ENCODE peak calls at places on chromosomes 3 and 15, in eight cellular contexts. T is neural progenitor cell, W is right atrium auricular region, X is lung, O is fibroblast of the aortic adventitia, L is HepG2, V is lower lobe of right lung, J is Peyer's patch. S is an unnamed sample.

GRCh38 chr3:53500165-53500777 is 5.9 kb downstream of the CACNA1D start:
- DNase-seq in W (no peak), O (no peak), X (no peak), T (no peak), L (no peak), J (no peak), V (no peak), S (no peak)

GRCh38 chr3:155435821-155436220 is 142.3 kb upstream of the STRIT1 start:
- DNase-seq in J (no peak), T (no peak), W (no peak), V (no peak), O (no peak), X (no peak), L (no peak), S (no peak)

GRCh38 chr3:175702956-175703355 is 843.8 kb downstream of the NAALADL2 start:
- DNase-seq in W (no peak), T (no peak), X (no peak), O (no peak), L (no peak), V (no peak), J (no peak), S (no peak)

GRCh38 chr3:194045289-194045688 is 90.7 kb upstream of the HES1 start:
- DNase-seq in W (no peak), X (no peak), V (no peak), J (no peak), O (no peak), T (no peak), L (no peak), S (no peak)

GRCh38 chr3:50650018-50650417 is 24.7 kb upstream of the DOCK3 start:
- DNase-seq in L (no peak), X (no peak), T (no peak), W (no peak), J (no peak), O (no peak), V (no peak), S (no peak)

GRCh38 chr15:62272290-62272689 is 107.2 kb upstream of the C2CD4B start:
- DNase-seq in O (no peak), L (no peak), V (no peak), T (no peak), J (no peak), W (no peak), X (no peak), S (no peak)

GRCh38 chr15:80403712-80404056 is 498 bp upstream of the ARNT2 start:
- DNase-seq in V (peak), W (no peak), X (no peak), T (peak), L (no peak), J (no peak), O (no peak), S (no peak)

GRCh38 chr3:49133226-49133951 is 539 bp upstream of the LAMB2 start:
- DNase-seq in O (peak), L (peak), T (peak), V (peak), J (peak), W (peak), X (peak), S (peak)

GRCh38 chr3:152470893-152471292 is 202.2 kb downstream of the MBNL1 start:
- DNase-seq in T (no peak), J (no peak), V (no peak), W (no peak), O (no peak), L (no peak), X (no peak), S (no peak)

GRCh38 chr3:133956982-133957381 is 61.3 kb upstream of the RAB6B start:
- DNase-seq in L (no peak), X (no peak), W (no peak), J (no peak), T (no peak), V (peak), O (no peak), S (no peak)

GRCh38 chr15:64521201-64521600 is 60.8 kb downstream of the ZNF609 start:
- DNase-seq in W (no peak), J (no peak), X (no peak), L (no peak), T (no peak), V (no peak), O (peak), S (no peak)

GRCh38 chr15:85639752-85640381 is 154.9 kb downstream of the KLHL25 start:
- DNase-seq in T (no peak), J (no peak), V (no peak), W (no peak), L (no peak), X (no peak), O (peak), S (no peak)

GRCh38 chr15:85646538-85647091 is 148.1 kb downstream of the KLHL25 start:
- DNase-seq in J (no peak), L (no peak), T (no peak), X (no peak), O (no peak), V (no peak), W (no peak), S (no peak)

GRCh38 chr15:85642693-85643058 is 152.0 kb downstream of the KLHL25 start:
- DNase-seq in J (no peak), X (no peak), T (no peak), V (no peak), O (peak), L (no peak), W (peak), S (no peak)

GRCh38 chr15:85636351-85636750 is 158.4 kb downstream of the KLHL25 start:
- DNase-seq in W (no peak), O (no peak), X (no peak), J (no peak), V (no peak), L (no peak), T (no peak), S (no peak)

DNA sequence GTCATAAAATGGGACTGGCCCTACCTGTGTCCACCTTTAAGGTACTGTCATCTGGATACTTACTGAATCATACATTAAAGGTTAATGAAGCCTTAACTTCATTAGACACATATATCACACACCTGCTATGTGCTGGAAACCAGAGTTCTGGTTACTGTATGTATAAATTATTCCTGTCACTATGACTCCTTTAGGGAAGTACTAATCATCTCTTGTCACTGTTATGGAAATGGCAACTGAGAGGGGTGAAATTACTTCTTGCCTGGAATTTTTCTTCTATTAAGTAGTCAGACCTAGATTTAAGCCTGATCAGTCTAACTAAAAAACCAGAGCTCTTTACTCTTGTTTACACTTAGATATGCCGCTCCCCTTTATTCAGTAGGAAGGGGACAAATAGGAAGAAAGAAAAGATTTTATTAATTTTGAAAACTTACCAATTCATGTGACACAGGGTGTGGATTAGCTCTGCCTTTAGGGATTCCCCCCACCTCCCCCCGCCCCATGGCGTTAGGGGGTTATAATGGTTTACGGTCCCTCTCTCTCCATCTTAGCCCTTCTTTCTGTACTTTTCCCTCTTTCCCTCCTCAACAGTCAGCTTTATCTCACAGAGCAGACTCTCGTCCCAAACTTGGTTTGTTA is 152.6 kb downstream of the KLHL25 start:
- DNase-seq in L (no peak), T (no peak), W (no peak), J (no peak), O (no peak), X (no peak), V (no peak), S (no peak)
- H3K4me3 ChIP-seq in L (no peak), T (no peak), W (peak), J (no peak), O (peak), X (no peak), V (no peak), S (no peak)

GRCh38 chr3:106707347-106707746 is 669.9 kb upstream of the CCDC54 start:
- DNase-seq in L (no peak), T (no peak), O (no peak), V (no peak), J (no peak), W (no peak), X (no peak), S (no peak)

GRCh38 chr3:106714400-106714799 is 662.8 kb upstream of the CCDC54 start:
- DNase-seq in J (no peak), W (no peak), L (no peak), V (no peak), T (no peak), O (no peak), X (no peak), S (no peak)

GRCh38 chr3:106717178-106717780 is 660.0 kb upstream of the CCDC54 start:
- DNase-seq in X (no peak), V (no peak), W (no peak), L (no peak), J (no peak), O (no peak), T (no peak), S (no peak)

GRCh38 chr3:106710596-106710995 is 666.6 kb upstream of the CCDC54 start:
- DNase-seq in O (no peak), X (no peak), T (no peak), J (no peak), W (no peak), V (no peak), L (no peak), S (no peak)

DNA sequence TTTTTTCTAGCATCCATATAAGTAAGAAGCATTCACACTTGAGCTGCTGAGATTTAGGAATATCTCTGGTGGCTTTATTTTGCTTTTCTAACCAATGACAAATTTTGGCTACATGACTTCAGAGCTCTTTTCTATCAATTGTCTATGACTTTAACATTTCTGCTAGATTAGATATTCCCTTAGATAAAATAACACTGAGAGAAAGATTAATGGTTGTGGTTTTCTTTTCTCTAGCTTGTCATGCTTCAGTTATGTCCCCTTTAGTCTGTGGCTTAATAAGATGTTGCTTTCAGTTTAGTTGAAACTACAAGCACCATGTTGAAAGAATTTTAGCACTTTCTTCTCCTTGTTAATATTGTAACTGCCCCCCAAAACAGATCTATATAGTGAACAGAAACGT is 665.6 kb upstream of the CCDC54 start:
- DNase-seq in O (peak), L (no peak), T (no peak), W (no peak), V (no peak), X (no peak), J (no peak), S (no peak)
- H3K4me3 ChIP-seq in O (no peak), L (no peak), T (no peak), W (no peak), V (no peak), X (no peak), J (no peak), S (no peak)

GRCh38 chr15:75704263-75704615 is 8.4 kb downstream of the CSPG4 start:
- DNase-seq in V (no peak), X (no peak), T (no peak), O (no peak), W (no peak), L (no peak), J (no peak), S (no peak)
- H3K4me3 ChIP-seq in V (no peak), X (no peak), T (no peak), O (no peak), W (no peak), L (no peak), J (no peak), S (no peak)

GRCh38 chr15:31344824-31345605 is 18.4 kb downstream of the KLF13 start:
- DNase-seq in W (no peak), L (no peak), X (no peak), O (no peak), T (no peak), V (peak), J (peak), S (peak)

GRCh38 chr15:31345606-31346366 is 19.2 kb downstream of the KLF13 start:
- DNase-seq in W (no peak), X (no peak), O (no peak), V (no peak), J (no peak), L (no peak), T (no peak), S (peak)

GRCh38 chr15:31347067-31347975 is 20.7 kb downstream of the KLF13 start:
- DNase-seq in T (no peak), L (no peak), V (peak), W (no peak), O (no peak), J (peak), X (no peak), S (no peak)

GRCh38 chr15:31347981-31348803 is 21.6 kb downstream of the KLF13 start:
- DNase-seq in X (no peak), L (no peak), J (no peak), T (no peak), O (no peak), V (no peak), W (no peak), S (no peak)

GRCh38 chr15:31346367-31347066 is 19.9 kb downstream of the KLF13 start:
- DNase-seq in O (no peak), T (no peak), X (no peak), V (peak), L (no peak), W (no peak), J (peak), S (peak)
- H3K4me3 ChIP-seq in O (no peak), T (no peak), X (no peak), V (peak), L (no peak), W (no peak), J (peak), S (peak)

GRCh38 chr3:66494964-66495581 is 5.7 kb downstream of the LRIG1 start:
- DNase-seq in O (peak), W (no peak), V (no peak), T (peak), L (no peak), X (no peak), J (no peak), S (no peak)
- H3K4me3 ChIP-seq in O (no peak), W (no peak), V (no peak), T (peak), L (no peak), X (no peak), J (no peak), S (no peak)

GRCh38 chr15:25055356-25056068 is 100.7 kb downstream of the SNRPN start:
- DNase-seq in W (peak), X (peak), O (no peak), T (no peak), J (no peak), L (no peak), V (no peak), S (no peak)
- H3K4me3 ChIP-seq in W (no peak), X (no peak), O (no peak), T (no peak), J (no peak), L (no peak), V (no peak), S (no peak)

GRCh38 chr3:183116051-183116614 is 16.8 kb upstream of the MCCC1 start:
- DNase-seq in V (no peak), X (peak), L (peak), J (peak), O (no peak), W (no peak), T (peak), S (no peak)
- H3K4me3 ChIP-seq in V (no peak), X (no peak), L (peak), J (peak), O (no peak), W (peak), T (peak), S (no peak)

S was measured in SJSA1.